ENCODE peak calls at places on chromosomes 11 and 22, in nine cellular contexts. R is cardiac muscle cell, L is PC-9, K is Panc1, C is ovary, I is spleen, O is pancreas, P is H1, S is heart right ventricle. F is an unnamed sample. For H3K4me1, the result is how much of the 10 kb centered on the place peaks cover.

GRCh38 chr11:22786475-22786874 is 43.1 kb downstream of the SVIP start:
- DNase-seq in R (no peak), L (no peak), K (no peak), C (no peak), I (no peak), O (no peak), P (no peak), S (no peak), F (no peak)

GRCh38 chr11:92941676-92942571 is 27.5 kb upstream of the MTNR1B start:
- DNase-seq in R (peak), L (peak), K (peak), C (no peak), I (no peak), O (peak), P (no peak), S (no peak), F (peak)

GRCh38 chr11:132784441-132784840 is 747.9 kb downstream of the OPCML start:
- DNase-seq in R (no peak), L (no peak), K (no peak), C (no peak), I (no peak), O (no peak), P (no peak), S (peak), F (peak)

GRCh38 chr11:47056261-47056915 is 119.8 kb downstream of the CSTPP1 start:
- DNase-seq in R (no peak), L (peak), K (no peak), C (no peak), I (no peak), O (no peak), P (no peak), S (no peak), F (no peak)

GRCh38 chr11:57348636-57349323 is 10.6 kb downstream of the P2RX3 start:
- DNase-seq in R (no peak), L (no peak), K (no peak), C (no peak), I (peak), O (no peak), P (no peak), S (no peak), F (no peak)

GRCh38 chr22:35134637-35135036 is 68.7 kb downstream of the ISX start:
- DNase-seq in R (peak), L (no peak), K (no peak), C (no peak), I (no peak), O (no peak), P (no peak), S (no peak), F (no peak)

GRCh38 chr11:114083256-114084252 is 24.0 kb downstream of the ZBTB16 start:
- DNase-seq in R (no peak), L (no peak), K (no peak), C (no peak), I (no peak), O (no peak), P (no peak), S (no peak), F (no peak)

GRCh38 chr11:100560606-100561005 is 126.5 kb upstream of the ARHGAP42 start:
- DNase-seq in R (no peak), L (no peak), K (no peak), C (no peak), I (no peak), O (no peak), P (no peak), S (no peak), F (no peak)

GRCh38 chr11:124717786-124718634 is 21.7 kb upstream of the NRGN start:
- DNase-seq in R (peak), L (no peak), K (no peak), C (peak), I (peak), O (no peak), P (peak), S (peak), F (peak)

GRCh38 chr11:132531921-132532320 is 1000.4 kb downstream of the OPCML start:
- DNase-seq in R (no peak), L (no peak), K (no peak), C (no peak), I (no peak), O (no peak), P (no peak), S (no peak), F (no peak)

GRCh38 chr22:36762687-36763260 is 13.1 kb downstream of the IFT27 start:
- DNase-seq in R (no peak), L (no peak), K (no peak), C (no peak), I (peak), O (no peak), P (no peak), S (peak), F (peak)

GRCh38 chr11:32015435-32015834 is 75.4 kb upstream of the RCN1 start:
- DNase-seq in R (no peak), L (no peak), K (no peak), C (no peak), I (no peak), O (no peak), P (no peak), S (no peak), F (no peak)

GRCh38 chr11:65793144-65793581 is 6.3 kb downstream of the OVOL1 start:
- DNase-seq in R (no peak), L (peak), K (no peak), C (no peak), I (no peak), O (peak), P (no peak), S (no peak), F (peak)

GRCh38 chr11:112421854-112422253 is 161.2 kb upstream of the PLET1 start:
- DNase-seq in R (no peak), L (no peak), K (no peak), C (no peak), I (no peak), O (no peak), P (no peak), S (no peak), F (no peak)

GRCh38 chr22:36144886-36145541 is 15.5 kb downstream of the APOL3 start:
- DNase-seq in R (peak), L (peak), K (peak), C (peak), I (peak), O (peak), P (peak), S (peak), F (peak)

GRCh38 chr22:44363214-44363979 is 50.6 kb upstream of the SHISAL1 start:
- DNase-seq in R (no peak), L (peak), K (no peak), C (peak), I (peak), O (peak), P (no peak), S (peak), F (peak)

GRCh38 chr11:56577621-56578020 is at the start of gene OR5M10:
- DNase-seq in R (no peak), L (no peak), K (no peak), C (no peak), I (no peak), O (no peak), P (no peak), S (no peak), F (no peak)

GRCh38 chr11:8928981-8929615 is 3.6 kb downstream of the C11orf16 start:
- DNase-seq in R (no peak), L (no peak), K (no peak), C (no peak), I (no peak), O (no peak), P (no peak), S (no peak), F (no peak)

GRCh38 chr11:129950319-129951034 is 52.2 kb downstream of the PRDM10 start:
- DNase-seq in R (no peak), L (no peak), K (no peak), C (peak), I (no peak), O (peak), P (no peak), S (peak), F (peak)

GRCh38 chr11:19093976-19094375 is 23.0 kb upstream of the ZDHHC13 start:
- DNase-seq in R (no peak), L (peak), K (no peak), C (no peak), I (no peak), O (no peak), P (no peak), S (no peak), F (no peak)

GRCh38 chr22:25192406-25192805 is 7.3 kb upstream of the CRYBB3 start:
- DNase-seq in R (no peak), L (no peak), K (no peak), C (no peak), I (no peak), O (no peak), P (no peak), S (no peak), F (no peak)

GRCh38 chr11:78030429-78031325 is 7.6 kb upstream of the KCTD14 start:
- DNase-seq in R (peak), L (peak), K (no peak), C (no peak), I (no peak), O (peak), P (no peak), S (peak), F (peak)

GRCh38 chr11:1195690-1196515 is 27.0 kb upstream of the MUC5B start:
- DNase-seq in R (no peak), L (no peak), K (no peak), C (peak), I (peak), O (no peak), P (no peak), S (peak), F (no peak)

GRCh38 chr22:39699631-39700348 is 129.2 kb downstream of the CACNA1I start:
- DNase-seq in R (no peak), L (no peak), K (no peak), C (no peak), I (no peak), O (no peak), P (no peak), S (no peak), F (no peak)

GRCh38 chr22:47116426-47117341 is 354.2 kb downstream of the TBC1D22A start:
- DNase-seq in R (no peak), L (no peak), K (no peak), C (no peak), I (no peak), O (peak), P (no peak), S (no peak), F (no peak)

GRCh38 chr11:11028017-11028692 is 170.3 kb upstream of the ZBED5 start:
- DNase-seq in R (peak), L (no peak), K (no peak), C (peak), I (peak), O (peak), P (peak), S (peak), F (peak)

GRCh38 chr11:47631473-47631872 is 10.9 kb downstream of the MTCH2 start:
- DNase-seq in R (peak), L (no peak), K (no peak), C (no peak), I (no peak), O (no peak), P (no peak), S (no peak), F (no peak)

GRCh38 chr11:1757861-1758610 is 5.7 kb downstream of the CTSD start:
- DNase-seq in R (no peak), L (no peak), K (no peak), C (no peak), I (peak), O (no peak), P (no peak), S (no peak), F (no peak)

GRCh38 chr11:8604078-8604723 is 10.2 kb upstream of the STK33 start:
- DNase-seq in R (peak), L (peak), K (peak), C (peak), I (no peak), O (peak), P (peak), S (no peak), F (peak)

GRCh38 chr11:114298701-114299090 is 2.5 kb downstream of the NNMT start:
- DNase-seq in R (no peak), L (no peak), K (no peak), C (no peak), I (no peak), O (no peak), P (no peak), S (no peak), F (no peak)

GRCh38 chr11:45238724-45239123 is 47.4 kb downstream of the SYT13 start:
- DNase-seq in R (no peak), L (no peak), K (no peak), C (no peak), I (no peak), O (no peak), P (no peak), S (no peak), F (no peak)

GRCh38 chr11:72985645-72986044 is 156.5 kb downstream of the FCHSD2 start:
- DNase-seq in R (no peak), L (no peak), K (no peak), C (no peak), I (no peak), O (peak), P (no peak), S (no peak), F (no peak)

GRCh38 chr22:36143956-36144355 is 16.6 kb downstream of the APOL3 start:
- DNase-seq in R (no peak), L (peak), K (no peak), C (no peak), I (no peak), O (no peak), P (no peak), S (no peak), F (no peak)

GRCh38 chr11:86798988-86799387 is 1.4 kb upstream of the PRSS23 start:
- DNase-seq in R (no peak), L (no peak), K (no peak), C (no peak), I (no peak), O (no peak), P (no peak), S (no peak), F (no peak)

GRCh38 chr11:94623120-94623735 is 56.1 kb downstream of the PIWIL4 start:
- DNase-seq in R (peak), L (peak), K (peak), C (peak), I (no peak), O (peak), P (peak), S (peak), F (peak)

GRCh38 chr11:12209096-12209495 is 98.7 kb downstream of the MICAL2 start:
- DNase-seq in R (no peak), L (no peak), K (no peak), C (no peak), I (no peak), O (no peak), P (no peak), S (no peak), F (no peak)

GRCh38 chr11:69414773-69415187 is 66.7 kb upstream of the LINC01488 start:
- DNase-seq in R (no peak), L (no peak), K (no peak), C (no peak), I (peak), O (no peak), P (no peak), S (peak), F (no peak)

GRCh38 chr11:69413015-69413801 is 68.3 kb upstream of the LINC01488 start:
- DNase-seq in R (no peak), L (no peak), K (no peak), C (no peak), I (peak), O (no peak), P (no peak), S (no peak), F (no peak)

GRCh38 chr11:69415411-69416122 is 65.9 kb upstream of the LINC01488 start:
- DNase-seq in R (no peak), L (no peak), K (no peak), C (no peak), I (peak), O (no peak), P (no peak), S (no peak), F (no peak)

GRCh38 chr11:69416123-69416475 is 65.4 kb upstream of the LINC01488 start:
- DNase-seq in R (no peak), L (no peak), K (no peak), C (no peak), I (peak), O (no peak), P (no peak), S (no peak), F (no peak)

GRCh38 chr11:69413993-69414392 is 67.5 kb upstream of the LINC01488 start:
- DNase-seq in R (no peak), L (no peak), K (no peak), C (no peak), I (no peak), O (no peak), P (no peak), S (no peak), F (no peak)
- H3K4me3 ChIP-seq in R (no peak), L (no peak), K (no peak), C (no peak), I (no peak), O (no peak), P (no peak), S (no peak), F (no peak)

GRCh38 chr11:35892166-35892565 is 51.7 kb upstream of the LDLRAD3 start:
- DNase-seq in R (no peak), L (peak), K (no peak), C (no peak), I (no peak), O (no peak), P (no peak), S (no peak), F (no peak)

GRCh38 chr11:35897019-35897418 is 46.8 kb upstream of the LDLRAD3 start:
- DNase-seq in R (no peak), L (peak), K (no peak), C (no peak), I (no peak), O (no peak), P (no peak), S (no peak), F (no peak)

GRCh38 chr11:35893796-35894475 is 49.9 kb upstream of the LDLRAD3 start:
- DNase-seq in R (no peak), L (peak), K (no peak), C (no peak), I (no peak), O (peak), P (no peak), S (no peak), F (no peak)
- TF ChIP-seq CTCF in R (no peak), L (no peak), K (no peak), C (no peak), I (no peak), O (no peak), P (no peak), S (no peak), F (no peak)

GRCh38 chr22:22166941-22167713 is 77.5 kb upstream of the VPREB1 start:
- DNase-seq in R (no peak), L (no peak), K (no peak), C (no peak), I (no peak), O (no peak), P (no peak), S (no peak), F (no peak)

GRCh38 chr22:22168190-22168940 is 76.2 kb upstream of the VPREB1 start:
- DNase-seq in R (no peak), L (no peak), K (no peak), C (no peak), I (no peak), O (peak), P (no peak), S (no peak), F (no peak)

GRCh38 chr22:22167791-22168189 is 76.8 kb upstream of the VPREB1 start:
- DNase-seq in R (no peak), L (no peak), K (no peak), C (no peak), I (peak), O (no peak), P (no peak), S (no peak), F (no peak)

GRCh38 chr22:22164541-22165272 is 79.9 kb upstream of the VPREB1 start:
- DNase-seq in R (no peak), L (no peak), K (no peak), C (no peak), I (no peak), O (no peak), P (no peak), S (no peak), F (no peak)

GRCh38 chr22:22165936-22166710 is 78.5 kb upstream of the VPREB1 start:
- DNase-seq in R (no peak), L (no peak), K (no peak), C (no peak), I (no peak), O (no peak), P (no peak), S (no peak), F (no peak)
- H3K4me1 ChIP-seq in R (under half), L (under half), K (under half), C (under half), I (half or more), O (under half), P (under half), S (under half), F (under half)

DNA sequence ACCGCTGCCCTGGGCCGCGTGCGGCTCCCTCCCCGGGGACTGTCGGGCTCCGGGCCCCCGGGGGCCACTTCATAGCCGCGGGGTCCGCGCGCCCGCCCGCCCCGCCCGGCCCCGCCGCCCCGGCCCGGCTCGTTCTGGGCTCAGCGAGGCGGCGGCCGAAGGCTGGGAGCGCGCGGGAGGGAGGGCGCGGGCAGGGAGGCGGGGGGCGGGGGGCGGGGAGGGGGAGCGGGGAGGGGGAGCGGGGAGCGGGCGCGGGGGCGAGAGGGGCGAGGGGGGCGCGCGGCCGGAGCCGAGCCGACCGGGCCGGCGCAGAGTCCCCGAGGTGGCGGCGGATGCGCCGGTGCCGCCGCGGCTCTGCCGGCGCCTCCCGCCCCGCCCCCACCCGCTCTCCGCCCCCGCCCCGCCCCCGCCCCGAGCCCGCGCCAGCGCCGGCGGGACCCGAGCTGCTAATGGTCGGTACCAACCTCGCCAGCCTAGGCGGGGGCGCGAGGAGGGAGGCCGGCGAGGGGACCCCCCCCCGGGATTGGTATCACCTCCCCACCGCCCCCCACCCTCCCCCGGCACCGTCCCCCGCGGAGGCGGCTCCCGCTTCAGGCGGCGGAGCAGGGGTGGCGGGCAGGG is at the start of gene B3GAT1:
- DNase-seq in R (peak), L (no peak), K (no peak), C (no peak), I (no peak), O (no peak), P (no peak), S (no peak), F (peak)
- H3K4me3 ChIP-seq in R (peak), L (no peak), K (peak), C (peak), I (peak), O (peak), P (peak), S (peak), F (peak)

DNA sequence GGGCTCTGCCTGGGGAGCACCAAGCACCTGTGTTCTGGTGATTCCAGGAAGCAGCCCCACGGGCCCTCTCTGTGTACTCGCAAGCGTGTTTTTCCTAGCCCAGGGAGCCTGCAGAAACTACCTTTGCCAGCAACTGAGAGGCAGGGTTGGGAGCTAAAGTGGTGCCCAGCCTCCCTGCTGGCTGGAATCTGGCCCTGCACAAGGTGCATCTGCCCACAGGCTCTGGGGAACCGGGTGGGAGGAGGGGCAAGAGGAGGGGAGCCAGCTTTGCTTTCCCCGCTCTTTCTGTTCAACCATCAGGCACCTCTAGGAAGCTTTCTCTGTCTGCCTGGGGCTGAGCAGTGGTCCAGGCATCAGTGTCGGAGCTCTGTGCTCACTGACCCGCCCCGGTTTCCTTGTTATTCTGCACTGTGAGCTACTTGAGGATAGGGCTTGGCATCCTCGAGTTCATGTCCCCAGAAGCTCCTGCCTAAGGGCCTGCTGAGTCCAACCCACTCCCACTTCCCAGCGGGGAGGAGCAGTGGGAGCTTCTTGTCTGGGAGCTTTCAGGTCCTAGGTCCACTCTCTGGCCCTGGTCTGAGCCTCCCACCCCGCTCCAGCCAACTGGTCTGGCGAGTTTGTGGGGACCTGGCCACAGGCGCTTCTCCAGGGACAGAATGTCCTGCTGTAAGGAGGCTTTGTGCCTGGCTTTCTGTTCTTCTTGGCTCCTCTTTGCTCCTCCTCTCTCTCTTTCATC is 14.9 kb downstream of the DAGLA start:
- DNase-seq in R (peak), L (peak), K (no peak), C (peak), I (no peak), O (peak), P (no peak), S (peak), F (peak)
- TF ChIP-seq CTCF in R (peak), L (peak), K (no peak), C (no peak), I (no peak), O (no peak), P (peak), S (peak), F (peak)

F was measured in thyroid gland.